ENCODE peak calls at places on chromosome 18, in four cellular contexts. One of them, this sample, is unnamed.

GRCh38 chr18:27991391-27991790 is 185.5 kb downstream of the CDH2 start:
- DNase-seq in AG04450: no peak
- DNase-seq in left ventricle myocardium inferior: no peak
- DNase-seq in psoas muscle: no peak
- DNase-seq in this sample: no peak

GRCh38 chr18:22703883-22704626 is 229.1 kb upstream of the RBBP8 start:
- DNase-seq in AG04450: no peak
- DNase-seq in psoas muscle: no peak
- DNase-seq in left ventricle myocardium inferior: no peak
- DNase-seq in this sample: no peak

GRCh38 chr18:65133610-65134009 is 617.2 kb upstream of the CDH7 start:
- DNase-seq in left ventricle myocardium inferior: no peak
- DNase-seq in psoas muscle: no peak
- DNase-seq in AG04450: no peak
- DNase-seq in this sample: no peak

GRCh38 chr18:3115430-3116025 is 102.6 kb upstream of the LPIN2 start:
- DNase-seq in AG04450: no peak
- DNase-seq in psoas muscle: no peak
- DNase-seq in left ventricle myocardium inferior: no peak
- DNase-seq in this sample: peak; percentile 18

GRCh38 chr18:56185126-56185525 is 453.3 kb downstream of the TXNL1 start:
- DNase-seq in psoas muscle: no peak
- DNase-seq in AG04450: no peak
- DNase-seq in left ventricle myocardium inferior: no peak
- DNase-seq in this sample: no peak

GRCh38 chr18:33212363-33212762 is 228.2 kb downstream of the CCDC178 start:
- DNase-seq in left ventricle myocardium inferior: no peak
- DNase-seq in AG04450: no peak
- DNase-seq in psoas muscle: no peak
- DNase-seq in this sample: peak; percentile 79

GRCh38 chr18:37408676-37409305 is 156.8 kb downstream of the CELF4 start:
- DNase-seq in AG04450: no peak
- DNase-seq in psoas muscle: no peak
- DNase-seq in left ventricle myocardium inferior: no peak
- DNase-seq in this sample: no peak

GRCh38 chr18:31245820-31246219 is 72.1 kb upstream of the DSG1 start:
- DNase-seq in left ventricle myocardium inferior: no peak
- DNase-seq in psoas muscle: no peak
- DNase-seq in AG04450: no peak
- DNase-seq in this sample: peak; percentile 90

GRCh38 chr18:79600141-79600540 is 79.5 kb upstream of the CTDP1 start:
- DNase-seq in AG04450: no peak
- DNase-seq in left ventricle myocardium inferior: peak; percentile 10
- DNase-seq in psoas muscle: peak; percentile 23
- DNase-seq in this sample: no peak

GRCh38 chr18:33588361-33588760 is 10.3 kb downstream of the ASXL3 start:
- DNase-seq in psoas muscle: no peak
- DNase-seq in AG04450: no peak
- DNase-seq in left ventricle myocardium inferior: no peak
- DNase-seq in this sample: no peak

GRCh38 chr18:76522104-76522503 is 27.1 kb upstream of the ZNF516 start:
- DNase-seq in left ventricle myocardium inferior: no peak
- DNase-seq in psoas muscle: no peak
- DNase-seq in AG04450: no peak
- DNase-seq in this sample: no peak

GRCh38 chr18:70158992-70159717 is 46.3 kb downstream of the RTTN start:
- DNase-seq in psoas muscle: no peak
- DNase-seq in AG04450: no peak
- DNase-seq in left ventricle myocardium inferior: no peak
- DNase-seq in this sample: no peak

GRCh38 chr18:9779630-9780029 is 71.5 kb downstream of the RAB31 start:
- DNase-seq in psoas muscle: no peak
- DNase-seq in AG04450: no peak
- DNase-seq in left ventricle myocardium inferior: no peak
- DNase-seq in this sample: peak; percentile 45

GRCh38 chr18:58865714-58866113 is 1.0 kb downstream of the ZNF532 start:
- DNase-seq in AG04450: no peak
- DNase-seq in left ventricle myocardium inferior: no peak
- DNase-seq in psoas muscle: no peak
- DNase-seq in this sample: no peak
- H3K27ac ChIP-seq in AG04450: no peak overlapping the region
- H3K27ac ChIP-seq in left ventricle myocardium inferior: peak overlapping the region; percentile 99
- H3K27ac ChIP-seq in psoas muscle: peak overlapping the region; percentile 99
- H3K27ac ChIP-seq in this sample: peak overlapping the region; percentile 91

GRCh38 chr18:61335737-61336555 is 2.7 kb downstream of the CDH20 start:
- DNase-seq in AG04450: no peak
- DNase-seq in left ventricle myocardium inferior: no peak
- DNase-seq in psoas muscle: no peak
- DNase-seq in this sample: no peak

GRCh38 chr18:61337527-61337926 is 4.3 kb downstream of the CDH20 start:
- DNase-seq in left ventricle myocardium inferior: no peak
- DNase-seq in psoas muscle: no peak
- DNase-seq in AG04450: no peak
- DNase-seq in this sample: no peak

GRCh38 chr18:61334951-61335736 is 1.9 kb downstream of the CDH20 start:
- DNase-seq in left ventricle myocardium inferior: no peak
- DNase-seq in AG04450: no peak
- DNase-seq in psoas muscle: no peak
- DNase-seq in this sample: no peak

GRCh38 chr18:61334491-61334850 is 1.2 kb downstream of the CDH20 start:
- DNase-seq in left ventricle myocardium inferior: no peak
- DNase-seq in psoas muscle: no peak
- DNase-seq in AG04450: no peak
- DNase-seq in this sample: no peak

DNA sequence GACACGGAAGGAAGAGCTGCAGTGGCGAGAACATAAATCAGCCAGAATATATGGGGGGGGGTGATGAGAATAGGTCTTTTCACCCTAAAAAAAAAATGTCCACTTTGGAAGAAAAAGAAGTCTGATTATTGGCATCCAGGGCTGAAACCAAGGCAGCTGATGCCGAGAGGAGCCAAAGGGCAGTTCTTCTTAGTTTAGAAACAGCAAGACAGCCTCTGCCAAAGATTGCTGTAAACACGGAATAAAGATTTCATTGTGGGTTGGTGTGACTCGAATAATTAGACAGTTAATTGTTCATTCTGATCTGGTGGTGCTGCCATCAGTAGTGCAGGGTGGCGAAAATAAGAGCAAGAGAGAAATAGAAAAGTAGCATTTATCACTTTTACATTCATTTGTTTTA is 3.5 kb downstream of the CDH20 start:
- DNase-seq in left ventricle myocardium inferior: no peak
- DNase-seq in AG04450: no peak
- DNase-seq in psoas muscle: no peak
- DNase-seq in this sample: no peak
- H3K27ac ChIP-seq in left ventricle myocardium inferior: no peak overlapping the region
- H3K27ac ChIP-seq in AG04450: no peak overlapping the region
- H3K27ac ChIP-seq in psoas muscle: no peak overlapping the region
- H3K27ac ChIP-seq in this sample: no peak overlapping the region

GRCh38 chr18:71807586-71807985 is 736.6 kb downstream of the CBLN2 start:
- DNase-seq in psoas muscle: no peak
- DNase-seq in AG04450: peak; percentile 6
- DNase-seq in left ventricle myocardium inferior: no peak
- DNase-seq in this sample: no peak
- H3K27ac ChIP-seq in psoas muscle: no peak overlapping the region
- H3K27ac ChIP-seq in AG04450: no peak overlapping the region
- H3K27ac ChIP-seq in left ventricle myocardium inferior: no peak overlapping the region
- H3K27ac ChIP-seq in this sample: no peak overlapping the region

GRCh38 chr18:59685501-59685900 is 11.7 kb downstream of the CCBE1 start:
- DNase-seq in psoas muscle: no peak
- DNase-seq in left ventricle myocardium inferior: no peak
- DNase-seq in AG04450: no peak
- DNase-seq in this sample: no peak
- H3K27ac ChIP-seq in psoas muscle: no peak overlapping the region
- H3K27ac ChIP-seq in left ventricle myocardium inferior: no peak overlapping the region
- H3K27ac ChIP-seq in AG04450: no peak overlapping the region
- H3K27ac ChIP-seq in this sample: no peak overlapping the region

DNA sequence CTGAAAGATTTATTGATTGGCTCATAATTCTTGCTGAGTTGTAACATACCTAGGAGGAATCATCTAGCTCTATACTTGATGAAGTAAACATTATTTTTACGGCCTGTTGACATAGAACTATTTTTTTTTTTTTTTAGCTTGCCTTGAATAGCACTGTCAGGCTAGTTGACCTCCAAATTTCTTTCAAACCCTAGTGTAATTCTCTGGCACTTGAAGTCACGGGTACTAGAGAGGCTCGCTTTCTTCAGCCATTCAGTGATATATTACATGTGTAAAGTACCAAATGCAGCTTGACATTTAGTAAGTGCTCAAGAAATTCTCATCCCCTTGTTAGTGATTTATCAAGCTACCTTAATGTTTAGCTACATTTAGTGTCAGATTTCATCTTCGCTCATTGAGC is 2.9 kb downstream of the SERPINB12 start:
- DNase-seq in left ventricle myocardium inferior: no peak
- DNase-seq in psoas muscle: no peak
- DNase-seq in AG04450: no peak
- DNase-seq in this sample: no peak
- H3K27ac ChIP-seq in left ventricle myocardium inferior: no peak overlapping the region
- H3K27ac ChIP-seq in psoas muscle: no peak overlapping the region
- H3K27ac ChIP-seq in AG04450: no peak overlapping the region
- H3K27ac ChIP-seq in this sample: no peak overlapping the region

DNA sequence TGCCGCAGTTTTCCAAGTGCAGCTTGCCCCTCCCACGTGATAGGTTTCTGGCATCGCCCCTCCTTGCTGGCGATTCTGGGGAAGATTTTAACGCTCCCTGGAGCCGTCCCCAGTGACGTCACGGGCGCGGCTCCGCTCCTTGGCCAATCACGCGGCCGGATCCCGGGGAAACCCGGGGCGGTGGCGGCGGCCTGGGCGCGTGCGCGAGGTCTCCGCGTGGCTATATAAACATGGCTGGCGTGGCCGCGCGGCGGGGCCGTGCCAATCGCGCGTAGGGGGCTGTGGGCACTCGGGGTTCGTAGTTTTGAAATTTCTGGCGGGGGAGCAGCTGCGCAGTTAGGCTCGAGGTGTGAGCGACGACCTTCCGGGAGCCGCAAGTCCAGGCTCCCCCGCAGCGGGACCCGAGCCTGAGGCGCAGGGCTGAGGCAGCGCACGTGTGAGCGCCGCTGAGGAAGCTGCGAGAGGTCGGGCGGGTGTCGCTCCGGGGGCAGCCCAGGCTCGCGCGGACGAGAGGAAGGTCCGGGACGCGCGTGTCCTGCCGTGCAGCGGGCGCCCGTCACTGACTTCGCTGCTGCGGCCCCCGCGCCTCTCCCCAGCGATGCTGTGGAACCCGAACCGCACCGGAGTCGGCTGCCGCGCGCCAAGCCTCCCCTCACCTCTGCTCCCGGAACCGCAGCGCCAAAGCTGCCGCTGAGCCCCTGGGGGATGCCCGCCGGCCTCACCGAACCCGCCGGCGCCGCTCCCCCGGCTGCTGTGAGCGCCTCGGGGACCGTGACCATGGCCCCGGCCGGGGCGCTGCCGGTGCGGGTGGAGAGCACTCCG is at the start of gene TAF4B:
- DNase-seq in AG04450: peak; percentile 41
- DNase-seq in left ventricle myocardium inferior: peak; percentile 94
- DNase-seq in psoas muscle: peak; percentile 97
- DNase-seq in this sample: peak; percentile 37
- H3K27ac ChIP-seq in AG04450: no peak within 1 kb of the TSS
- H3K27ac ChIP-seq in left ventricle myocardium inferior: peak within 1 kb of the TSS; percentile 71
- H3K27ac ChIP-seq in psoas muscle: peak within 1 kb of the TSS; percentile 93
- H3K27ac ChIP-seq in this sample: peak within 1 kb of the TSS; percentile 40

GRCh38 chr18:46761054-46761769 is 4.4 kb upstream of the ST8SIA5 start:
- DNase-seq in AG04450: no peak
- DNase-seq in left ventricle myocardium inferior: no peak
- DNase-seq in psoas muscle: no peak
- DNase-seq in this sample: no peak
- H3K27ac ChIP-seq in AG04450: no peak overlapping the region
- H3K27ac ChIP-seq in left ventricle myocardium inferior: peak overlapping the region; percentile 55
- H3K27ac ChIP-seq in psoas muscle: no peak overlapping the region
- H3K27ac ChIP-seq in this sample: no peak overlapping the region

GRCh38 chr18:63234839-63235238 is 84.7 kb downstream of the BCL2 start:
- DNase-seq in AG04450: no peak
- DNase-seq in psoas muscle: no peak
- DNase-seq in left ventricle myocardium inferior: no peak
- DNase-seq in this sample: no peak
- H3K27ac ChIP-seq in AG04450: no peak overlapping the region
- H3K27ac ChIP-seq in psoas muscle: peak overlapping the region; percentile 21
- H3K27ac ChIP-seq in left ventricle myocardium inferior: no peak overlapping the region
- H3K27ac ChIP-seq in this sample: no peak overlapping the region

GRCh38 chr18:24190590-24190989 is 51.7 kb downstream of the CABYR start:
- DNase-seq in left ventricle myocardium inferior: no peak
- DNase-seq in AG04450: no peak
- DNase-seq in psoas muscle: no peak
- DNase-seq in this sample: no peak
- H3K27ac ChIP-seq in left ventricle myocardium inferior: no peak overlapping the region
- H3K27ac ChIP-seq in AG04450: no peak overlapping the region
- H3K27ac ChIP-seq in psoas muscle: peak overlapping the region; percentile 51
- H3K27ac ChIP-seq in this sample: peak overlapping the region; percentile 1

DNA sequence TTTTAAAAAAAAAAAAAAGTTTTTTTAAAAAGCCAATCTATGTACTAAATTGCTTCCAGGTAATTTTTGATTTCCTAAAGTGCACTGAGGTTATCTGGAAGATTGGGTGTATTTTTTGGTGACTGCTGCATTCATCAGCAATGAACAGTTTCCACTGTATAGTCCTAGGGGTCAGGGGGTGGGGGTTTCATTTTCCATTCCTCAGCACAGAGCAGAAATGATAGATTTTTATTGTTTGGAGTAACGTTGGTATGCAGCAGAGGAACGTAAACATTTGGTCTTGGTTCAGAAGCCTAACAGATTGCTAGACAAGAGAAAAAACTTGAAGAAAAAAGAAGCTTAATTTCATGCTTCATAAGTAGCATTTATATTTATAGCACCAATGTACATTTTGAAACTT is 54.9 kb downstream of the ZCCHC2 start:
- DNase-seq in left ventricle myocardium inferior: no peak
- DNase-seq in AG04450: no peak
- DNase-seq in psoas muscle: no peak
- DNase-seq in this sample: no peak
- H3K27ac ChIP-seq in left ventricle myocardium inferior: no peak overlapping the region
- H3K27ac ChIP-seq in AG04450: no peak overlapping the region
- H3K27ac ChIP-seq in psoas muscle: no peak overlapping the region
- H3K27ac ChIP-seq in this sample: no peak overlapping the region